ENCODE peak calls at places on chromosomes 4 and X, in eight cellular contexts. O is fibroblast of mammary gland; L is AG10803; K is choroid plexus epithelial cell; A is cardiac muscle cell; U is glutamatergic neuron; T is sigmoid colon; G is activated CD8-positive, alpha-beta T cell treated with anti-CD3 and anti-CD28 coated beads for 36 hours. D is an unnamed sample.

GRCh38 chr4:163344147-163345050 is 707 bp downstream of the NPY5R start:
- DNase-seq in T (no peak), A (peak), G (no peak), U (peak), L (no peak), O (no peak), K (no peak), D (no peak)

GRCh38 chr4:100479971-100480370 is 37.9 kb downstream of the EMCN start:
- DNase-seq in T (no peak), L (no peak), A (no peak), O (no peak), U (no peak), G (no peak), K (no peak), D (no peak)

GRCh38 chrX:108736509-108737479 is at the start of gene IRS4:
- DNase-seq in L (no peak), O (peak), T (no peak), K (peak), G (no peak), A (peak), U (peak), D (peak)

GRCh38 chr4:1749826-1750225 is 28.5 kb downstream of the TACC3 start:
- DNase-seq in L (no peak), A (no peak), U (no peak), O (no peak), G (no peak), T (no peak), K (no peak), D (no peak)

GRCh38 chrX:103066606-103067005 is 2.6 kb upstream of the BEX1 start:
- DNase-seq in L (peak), A (no peak), T (no peak), G (no peak), O (peak), K (peak), U (no peak), D (no peak)

GRCh38 chr4:121675715-121676114 is 21.1 kb downstream of the ANXA5 start:
- DNase-seq in L (peak), U (peak), G (no peak), T (no peak), K (peak), O (peak), A (peak), D (no peak)

GRCh38 chr4:6568689-6569332 is 6.2 kb upstream of the MAN2B2 start:
- DNase-seq in K (peak), G (no peak), U (no peak), O (peak), A (no peak), T (no peak), L (peak), D (no peak)

GRCh38 chr4:165331823-165332222 is 4.4 kb downstream of the MSMO1 start:
- DNase-seq in U (no peak), O (no peak), K (no peak), G (no peak), A (no peak), T (no peak), L (no peak), D (no peak)

GRCh38 chrX:78650906-78651437 is 8.2 kb downstream of the RTL3 start:
- DNase-seq in K (peak), L (peak), G (peak), A (no peak), T (no peak), U (no peak), O (peak), D (no peak)

GRCh38 chrX:13064599-13065143 is 20.3 kb upstream of the FAM9C start:
- DNase-seq in O (peak), K (peak), T (peak), U (no peak), A (no peak), G (no peak), L (peak), D (no peak)

GRCh38 chr4:87975466-87975865 is at the start of gene SPP1:
- DNase-seq in T (no peak), A (peak), K (peak), G (peak), L (no peak), U (peak), O (peak), D (peak)

GRCh38 chrX:16320765-16321355 is 153.6 kb downstream of the MAGEB17 start:
- DNase-seq in G (no peak), A (no peak), T (no peak), U (no peak), K (peak), L (peak), O (peak), D (no peak)

GRCh38 chrX:12950851-12951589 is 23.9 kb upstream of the TMSB4X start:
- DNase-seq in U (peak), T (no peak), O (no peak), G (peak), K (peak), L (no peak), A (peak), D (no peak)

GRCh38 chr4:124753941-124754581 is 41.5 kb upstream of the ANKRD50 start:
- DNase-seq in G (no peak), A (no peak), K (no peak), L (no peak), T (no peak), U (no peak), O (no peak), D (no peak)

GRCh38 chr4:48858130-48858529 is 27.2 kb downstream of the OCIAD1 start:
- DNase-seq in A (no peak), K (peak), G (peak), O (peak), U (no peak), T (no peak), L (peak), D (no peak)

GRCh38 chr4:86935833-86936721 is 1.3 kb downstream of the AFF1 start:
- DNase-seq in L (peak), G (peak), A (peak), O (peak), U (peak), T (peak), K (peak), D (peak)

GRCh38 chr4:6308890-6309643 is 39.4 kb downstream of the WFS1 start:
- DNase-seq in U (peak), A (peak), L (no peak), G (peak), T (no peak), O (no peak), K (no peak), D (no peak)

GRCh38 chrX:153649915-153650782 is 3.1 kb downstream of the DUSP9 start:
- DNase-seq in O (no peak), L (no peak), G (no peak), K (no peak), U (no peak), A (no peak), T (peak), D (no peak)

GRCh38 chr4:153763404-153763803 is 3.6 kb upstream of the RNF175 start:
- DNase-seq in K (no peak), L (no peak), G (peak), U (no peak), A (no peak), O (no peak), T (no peak), D (no peak)
- TF ChIP-seq CTCF in K (peak), L (peak), G (no peak), U (peak), A (peak), O (peak), T (no peak), D (no peak)

DNA sequence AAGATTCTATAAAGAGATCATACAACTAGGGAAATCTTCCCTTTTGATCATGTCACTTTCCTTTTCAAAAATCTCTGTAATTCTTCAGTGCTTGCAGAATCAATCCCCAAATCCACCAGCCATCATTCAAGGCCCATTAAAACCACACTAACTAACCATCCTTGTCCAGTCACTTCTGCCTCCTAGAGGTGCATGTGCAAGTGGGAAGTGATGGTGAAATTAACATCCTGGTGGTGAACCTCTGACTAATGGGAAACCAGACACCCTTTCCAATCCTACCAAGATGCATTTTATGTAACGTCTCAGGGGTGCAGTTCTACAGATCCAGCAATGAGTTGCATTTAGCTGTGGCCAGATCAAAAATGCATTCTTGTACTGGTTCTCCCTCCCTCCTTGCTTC is 341.8 kb downstream of the RAPGEF2 start:
- DNase-seq in K (peak), O (peak), L (peak), G (no peak), T (no peak), U (no peak), A (no peak), D (no peak)
- TF ChIP-seq CTCF in K (peak), O (peak), L (peak), G (no peak), T (no peak), U (no peak), A (peak), D (no peak)

DNA sequence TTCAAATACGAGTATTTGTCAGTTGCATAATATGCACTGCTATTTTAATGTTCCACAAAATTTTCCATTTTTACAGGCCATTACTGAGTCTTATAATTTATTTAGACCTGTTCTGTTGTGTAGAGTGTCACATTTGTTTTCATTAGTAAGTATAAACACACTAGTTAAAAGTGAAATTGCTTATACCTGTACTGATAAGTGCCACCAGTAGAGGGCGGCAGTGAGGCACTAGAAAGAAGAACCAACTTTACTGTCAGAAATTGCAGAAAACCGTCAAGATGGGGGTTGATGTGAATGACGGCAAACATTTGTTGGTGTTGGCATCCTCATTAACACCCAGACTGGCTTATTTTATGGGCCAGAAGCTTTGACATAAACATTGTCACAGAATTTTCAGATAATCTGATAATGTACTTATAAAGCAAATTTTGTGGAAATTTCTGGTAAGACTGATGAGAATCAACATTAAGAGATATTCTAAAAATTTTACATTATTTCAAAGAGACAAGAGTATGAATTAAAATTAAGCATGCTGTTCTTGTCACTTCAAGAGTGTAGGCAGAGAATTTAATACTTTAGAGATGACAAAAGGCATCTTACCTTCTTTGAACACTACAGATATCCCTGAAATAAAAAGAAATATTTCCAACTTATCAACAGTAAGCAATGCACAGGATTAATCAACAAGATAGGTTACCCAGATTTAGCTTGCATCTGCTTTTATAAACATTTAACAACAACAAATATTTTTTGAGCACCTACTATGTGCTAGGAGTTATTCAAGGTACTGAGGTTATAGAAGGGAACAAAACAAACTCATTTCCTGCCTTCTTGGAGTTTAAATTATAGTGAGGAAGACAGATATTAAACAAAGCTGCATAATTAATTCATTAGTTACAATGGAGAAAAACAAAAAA is 24.9 kb downstream of the ALPK1 start:
- DNase-seq in U (peak), O (peak), L (peak), G (peak), A (peak), K (peak), T (peak), D (peak)
- TF ChIP-seq CTCF in U (peak), O (peak), L (peak), G (peak), A (peak), K (peak), T (peak), D (peak)

GRCh38 chrX:66200855-66201795 is 37.1 kb downstream of the HEPH start:
- DNase-seq in L (peak), G (no peak), T (no peak), U (no peak), O (peak), A (no peak), K (peak), D (peak)
- TF ChIP-seq CTCF in L (peak), G (peak), T (no peak), U (no peak), O (peak), A (peak), K (no peak), D (no peak)

GRCh38 chrX:101208152-101208905 is 11.3 kb upstream of the DRP2 start:
- DNase-seq in O (peak), G (no peak), T (no peak), K (peak), U (no peak), L (peak), A (no peak), D (no peak)
- TF ChIP-seq CTCF in O (no peak), G (no peak), T (no peak), K (no peak), U (no peak), L (no peak), A (no peak), D (no peak)

GRCh38 chr4:81688085-81688484 is 216.4 kb upstream of the RASGEF1B start:
- DNase-seq in L (no peak), K (peak), A (no peak), G (no peak), O (peak), U (no peak), T (no peak), D (no peak)
- TF ChIP-seq CTCF in L (peak), K (peak), A (peak), G (no peak), O (peak), U (no peak), T (no peak), D (no peak)

GRCh38 chr4:180150818-180151217 is 2092.4 kb upstream of the TENM3 start:
- DNase-seq in O (no peak), A (no peak), U (no peak), K (no peak), L (no peak), G (no peak), T (no peak), D (no peak)
- TF ChIP-seq CTCF in O (peak), A (no peak), U (peak), K (peak), L (no peak), G (peak), T (no peak), D (no peak)

GRCh38 chr4:4643306-4643705 is 101.5 kb upstream of the STX18 start:
- DNase-seq in T (no peak), L (no peak), O (no peak), U (no peak), A (no peak), K (no peak), G (no peak), D (no peak)
- TF ChIP-seq CTCF in T (no peak), L (no peak), O (no peak), U (no peak), A (no peak), K (no peak), G (no peak), D (no peak)